ENCODE peak calls at places on chromosomes 6 and 20, in seven cellular contexts. E is RWPE2, C is neural progenitor cell, Y is right lobe of liver, O is AG10803, D is AG04450, W is lower leg skin. J is an unnamed sample.

GRCh38 chr6:143059616-143060353 is 904 bp upstream of the AIG1 start:
- DNase-seq in D (peak), O (peak), E (peak), Y (peak), C (no peak), W (no peak), J (no peak)

GRCh38 chr6:41570270-41570615 is 24.1 kb downstream of the FOXP4 start:
- DNase-seq in E (no peak), D (no peak), O (no peak), Y (no peak), C (peak), W (no peak), J (no peak)

GRCh38 chr6:48037946-48038345 is 73.1 kb downstream of the PTCHD4 start:
- DNase-seq in D (no peak), W (no peak), O (no peak), E (no peak), Y (no peak), C (peak), J (no peak)

GRCh38 chr20:52031206-52031573 is 160.4 kb downstream of the ZFP64 start:
- DNase-seq in O (peak), W (no peak), C (no peak), Y (no peak), E (no peak), D (peak), J (no peak)

GRCh38 chr6:105474234-105474633 is 71.4 kb upstream of the PREP start:
- DNase-seq in O (peak), E (no peak), D (no peak), C (peak), W (no peak), Y (no peak), J (no peak)

GRCh38 chr6:54574671-54575070 is 266.4 kb downstream of the TINAG start:
- DNase-seq in E (no peak), O (no peak), D (no peak), W (no peak), Y (no peak), C (no peak), J (no peak)

GRCh38 chr6:108355890-108356289 is 61.0 kb downstream of the AFG1L start:
- DNase-seq in Y (no peak), W (no peak), E (no peak), D (no peak), O (no peak), C (no peak), J (no peak)

GRCh38 chr20:63917811-63918210 is 22.9 kb downstream of the DNAJC5 start:
- DNase-seq in Y (no peak), O (no peak), E (no peak), D (no peak), W (no peak), C (no peak), J (no peak)

GRCh38 chr20:1005452-1006027 is 3.4 kb upstream of the RSPO4 start:
- DNase-seq in E (no peak), W (no peak), Y (peak), O (no peak), C (peak), D (no peak), J (no peak)

GRCh38 chr6:24154121-24154520 is 28.1 kb downstream of the NRSN1 start:
- DNase-seq in W (no peak), Y (no peak), E (no peak), D (no peak), C (no peak), O (no peak), J (no peak)

GRCh38 chr20:29878281-29878741 is 1379.2 kb upstream of the DEFB115 start:
- DNase-seq in C (peak), Y (peak), W (no peak), O (no peak), D (no peak), E (peak), J (no peak)

GRCh38 chr6:26057899-26058298 is 29.3 kb upstream of the HFE start:
- DNase-seq in W (no peak), E (no peak), O (no peak), Y (no peak), C (no peak), D (no peak), J (no peak)

GRCh38 chr20:58710481-58711265 is 18.1 kb downstream of the NPEPL1 start:
- DNase-seq in D (no peak), W (peak), E (peak), O (no peak), Y (no peak), C (peak), J (no peak)

GRCh38 chr20:49717693-49718092 is 4.0 kb upstream of the B4GALT5 start:
- DNase-seq in O (no peak), C (no peak), D (no peak), E (peak), Y (no peak), W (no peak), J (peak)

GRCh38 chr6:169454204-169454871 is 200.7 kb upstream of the THBS2 start:
- DNase-seq in C (no peak), D (peak), E (no peak), O (peak), W (peak), Y (no peak), J (peak)

GRCh38 chr6:44742201-44742600 is 354.7 kb downstream of the CDC5L start:
- DNase-seq in E (no peak), Y (no peak), W (no peak), C (no peak), O (no peak), D (no peak), J (no peak)

GRCh38 chr20:1376007-1376406 is 16.8 kb downstream of the FKBP1A start:
- DNase-seq in O (no peak), Y (no peak), W (no peak), E (no peak), D (no peak), C (no peak), J (no peak)

GRCh38 chr6:170187669-170188566 is 103.0 kb downstream of the DLL1 start:
- DNase-seq in O (no peak), D (no peak), C (no peak), W (no peak), E (no peak), Y (peak), J (no peak)

GRCh38 chr6:12709116-12709515 is 7.5 kb upstream of the PHACTR1 start:
- DNase-seq in D (no peak), Y (no peak), C (no peak), O (peak), W (no peak), E (no peak), J (no peak)

GRCh38 chr6:169960003-169960344 is 208.6 kb downstream of the ERMARD start:
- DNase-seq in E (no peak), D (no peak), C (no peak), Y (peak), O (no peak), W (no peak), J (no peak)

GRCh38 chr6:80469977-80470376 is 363.5 kb downstream of the BCKDHB start:
- DNase-seq in C (no peak), E (no peak), D (no peak), W (no peak), O (no peak), Y (no peak), J (no peak)

GRCh38 chr20:37226889-37227288 is 34.7 kb downstream of the GHRH start:
- DNase-seq in C (no peak), W (no peak), Y (no peak), O (peak), E (peak), D (no peak), J (peak)

GRCh38 chr20:32685541-32686529 is 12.1 kb upstream of the C20orf203 start:
- DNase-seq in C (peak), W (no peak), O (peak), Y (peak), D (peak), E (no peak), J (no peak)

GRCh38 chr6:168096271-168096764 is 17.3 kb upstream of the FRMD1 start:
- DNase-seq in E (peak), W (no peak), D (no peak), Y (no peak), C (no peak), O (no peak), J (peak)

GRCh38 chr6:766625-767024 is 73.7 kb upstream of the EXOC2 start:
- DNase-seq in Y (no peak), O (peak), C (no peak), D (no peak), W (no peak), E (no peak), J (no peak)

GRCh38 chr20:62307226-62308101 is 4.7 kb downstream of the ADRM1 start:
- DNase-seq in W (no peak), D (no peak), O (no peak), Y (no peak), E (peak), C (no peak), J (no peak)

GRCh38 chr6:105900120-105900937 is 185.8 kb upstream of the PRDM1 start:
- DNase-seq in O (peak), Y (no peak), W (peak), C (no peak), E (no peak), D (peak), J (no peak)

GRCh38 chr20:52076164-52076563 is 115.4 kb downstream of the ZFP64 start:
- DNase-seq in E (no peak), W (no peak), O (peak), C (no peak), D (no peak), Y (no peak), J (no peak)

GRCh38 chr20:7851031-7851490 is 89.2 kb downstream of the HAO1 start:
- DNase-seq in O (peak), E (peak), W (no peak), C (no peak), D (no peak), Y (no peak), J (no peak)

GRCh38 chr6:79570802-79571367 is 33.7 kb upstream of the LCA5 start:
- DNase-seq in D (no peak), E (no peak), C (no peak), O (peak), W (no peak), Y (no peak), J (no peak)

GRCh38 chr6:137095651-137096238 is 51.0 kb upstream of the IL20RA start:
- DNase-seq in W (no peak), D (no peak), Y (no peak), E (no peak), C (no peak), O (no peak), J (no peak)

GRCh38 chr20:15708984-15709598 is 864.2 kb downstream of the KIF16B start:
- DNase-seq in O (no peak), W (no peak), D (no peak), Y (peak), C (peak), E (no peak), J (no peak)

GRCh38 chr6:24188571-24188970 is 62.6 kb downstream of the NRSN1 start:
- DNase-seq in O (no peak), C (no peak), D (no peak), Y (no peak), W (no peak), E (no peak), J (no peak)

GRCh38 chr6:136037885-136038460 is 186.5 kb downstream of the PDE7B start:
- DNase-seq in Y (no peak), C (no peak), W (no peak), O (peak), E (no peak), D (peak), J (peak)

GRCh38 chr20:62892348-62893304 is 31.0 kb upstream of the TCFL5 start:
- DNase-seq in O (no peak), D (no peak), Y (no peak), E (peak), C (no peak), W (no peak), J (no peak)

GRCh38 chr6:151041686-151042085 is 176.2 kb downstream of the MTHFD1L start:
- DNase-seq in W (no peak), O (no peak), E (no peak), C (no peak), D (no peak), Y (no peak), J (no peak)

GRCh38 chr6:151043944-151044343 is 178.4 kb downstream of the MTHFD1L start:
- DNase-seq in W (no peak), E (no peak), D (no peak), O (no peak), Y (no peak), C (no peak), J (no peak)

GRCh38 chr6:151044465-151045441 is 179.3 kb downstream of the MTHFD1L start:
- DNase-seq in C (peak), Y (peak), D (peak), W (peak), E (peak), O (peak), J (peak)
- H3K4me3 ChIP-seq in C (peak), Y (peak), D (no peak), W (no peak), E (no peak), O (no peak), J (peak)

DNA sequence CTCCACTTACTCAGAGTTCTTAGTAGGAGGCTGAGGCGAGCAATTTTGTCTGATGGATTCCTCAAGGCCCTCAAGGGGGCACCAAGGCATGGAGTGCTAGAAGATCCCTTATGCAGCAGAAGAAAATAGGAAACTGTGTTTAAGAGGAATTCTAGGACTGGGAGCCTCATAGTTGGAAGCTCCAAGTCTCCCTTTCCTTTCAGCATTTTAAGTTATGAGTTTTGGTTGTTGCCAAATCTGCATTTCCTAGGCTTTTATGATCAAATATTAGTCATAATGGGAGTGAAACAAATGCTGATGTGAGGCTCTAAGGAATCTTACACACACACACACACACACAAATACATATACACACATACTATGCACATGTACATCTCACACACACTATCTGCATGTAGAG is 714.0 kb downstream of the UTRN start:
- DNase-seq in Y (no peak), C (no peak), E (no peak), O (peak), W (no peak), D (no peak), J (no peak)
- TF ChIP-seq CTCF in Y (no peak), C (peak), E (no peak), O (peak), W (no peak), D (peak), J (no peak)

GRCh38 chr6:28254340-28254618 is 2.2 kb upstream of the ZKSCAN4 start:
- DNase-seq in W (no peak), D (no peak), O (no peak), Y (no peak), C (no peak), E (no peak), J (no peak)

GRCh38 chr6:28251648-28252506 is at the start of gene ZKSCAN4:
- DNase-seq in Y (peak), W (peak), E (peak), C (peak), D (peak), O (peak), J (peak)

GRCh38 chr6:28252507-28252975 is 472 bp upstream of the ZKSCAN4 start:
- DNase-seq in W (no peak), D (no peak), C (peak), Y (no peak), O (no peak), E (no peak), J (no peak)

GRCh38 chr6:28248916-28249315 is 3.2 kb downstream of the ZKSCAN4 start:
- DNase-seq in D (no peak), W (no peak), E (no peak), C (no peak), O (peak), Y (no peak), J (no peak)

DNA sequence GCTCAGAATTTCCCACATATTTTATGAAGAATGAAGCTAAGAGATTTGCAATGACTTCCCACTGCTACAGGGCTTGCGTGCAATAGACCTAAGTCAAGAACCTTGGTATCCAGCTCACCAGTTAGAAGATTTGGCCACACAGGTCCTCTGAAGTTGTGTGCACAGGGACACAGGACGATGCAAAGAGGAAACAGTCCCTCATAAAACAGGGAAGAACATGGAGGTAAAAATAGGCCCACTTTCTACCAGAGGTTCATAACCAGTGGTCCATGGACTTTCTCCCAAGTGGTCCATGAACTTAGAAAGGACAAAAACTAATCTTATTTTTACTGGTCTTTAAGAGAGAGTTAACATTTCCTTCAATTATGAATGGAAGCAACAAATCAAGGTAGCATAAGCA is 1.3 kb downstream of the ZKSCAN4 start:
- DNase-seq in Y (no peak), D (no peak), E (no peak), C (no peak), W (no peak), O (no peak), J (no peak)
- H3K4me3 ChIP-seq in Y (peak), D (peak), E (peak), C (peak), W (no peak), O (peak), J (peak)

DNA sequence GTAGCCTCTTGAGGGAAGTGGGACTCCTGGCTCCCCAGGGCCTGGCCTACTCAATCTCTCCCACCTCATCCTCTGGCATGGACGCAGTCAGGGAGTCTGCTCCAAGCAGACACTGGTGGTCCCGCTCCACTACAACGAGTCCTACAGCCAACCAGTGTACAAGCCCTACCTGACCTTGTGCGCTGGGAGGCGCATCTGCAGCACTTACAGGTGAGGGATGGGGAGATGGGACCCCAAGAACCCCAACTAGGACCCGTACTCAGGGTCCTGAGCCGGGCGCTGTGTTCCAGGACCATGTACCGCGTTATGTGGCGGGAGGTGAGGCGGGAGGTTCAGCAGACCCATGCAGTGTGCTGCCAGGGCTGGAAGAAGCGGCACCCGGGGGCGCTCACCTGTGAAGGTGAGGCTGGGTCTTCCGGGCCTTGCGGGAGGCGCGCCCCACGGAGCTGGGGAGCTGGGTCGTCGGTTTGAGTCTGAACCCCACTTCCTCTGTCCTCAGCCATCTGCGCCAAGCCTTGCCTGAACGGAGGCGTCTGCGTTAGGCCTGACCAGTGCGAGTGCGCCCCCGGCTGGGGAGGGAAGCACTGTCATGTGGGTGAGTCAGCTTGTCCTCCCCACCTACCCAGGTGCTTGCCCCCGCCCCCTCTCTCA is 2.1 kb downstream of the EGFL8 start:
- DNase-seq in E (no peak), Y (no peak), D (no peak), W (no peak), C (no peak), O (no peak), J (no peak)
- TF ChIP-seq CTCF in E (no peak), Y (no peak), D (no peak), W (no peak), C (peak), O (no peak), J (no peak)